ENCODE peak calls at places on chromosomes 1 and 21, in six cellular contexts. O is IMR-90; H is right lobe of liver; V is activated T-cell treated with anti-CD3 and anti-CD28 coated beads for 1 hour; R is non-pigmented ciliary epithelial cell; D is activated effector memory CD4-positive, alpha-beta T cell treated with anti-CD3 and anti-CD28 coated beads, Interleukin-2, amount 50 U/mL, for 16 hours. P is an unnamed sample.
A peak's percentile ranks its signal among the peaks of the same experiment; 100 is the strongest.

GRCh38 chr1:204493145-204493881 is 1.3 kb downstream of the PIK3C2B start:
- DNase-seq in H (peak; percentile 84), O (peak; percentile 33), R (no peak), V (no peak), D (peak; percentile 71), P (peak; percentile 83)

GRCh38 chr21:45102391-45102932 is 28.1 kb downstream of the ADARB1 start:
- DNase-seq in O (no peak), D (no peak), H (no peak), R (no peak), V (no peak), P (peak; percentile 79)

GRCh38 chr1:25700626-25701025 is 84.0 kb downstream of the MAN1C1 start:
- DNase-seq in H (no peak), O (no peak), D (peak; percentile 63), R (no peak), V (no peak), P (no peak)

GRCh38 chr1:56811331-56811730 is 7.9 kb downstream of the FYB2 start:
- DNase-seq in V (no peak), H (no peak), D (no peak), R (no peak), O (no peak), P (no peak)

GRCh38 chr1:231786126-231786525 is 159.5 kb downstream of the DISC1 start:
- DNase-seq in V (no peak), D (no peak), R (no peak), O (no peak), H (no peak), P (no peak)

GRCh38 chr1:169631249-169631648 is 1.3 kb upstream of the SELP start:
- DNase-seq in V (no peak), O (no peak), R (no peak), H (no peak), D (no peak), P (no peak)

GRCh38 chr1:220877348-220878095 is 1.7 kb upstream of the HLX start:
- DNase-seq in V (no peak), O (no peak), D (no peak), H (no peak), R (no peak), P (no peak)

GRCh38 chr1:29398431-29398830 is 162.1 kb downstream of the PTPRU start:
- DNase-seq in O (no peak), D (no peak), V (no peak), R (no peak), H (no peak), P (peak; percentile 29)

GRCh38 chr1:19315378-19316206 is 3.5 kb downstream of the SLC66A1 start:
- DNase-seq in H (peak; percentile 51), R (no peak), D (no peak), O (peak; percentile 70), V (no peak), P (no peak)